ENCODE peak calls at places on chromosomes 7 and 10, in seven cellular contexts. One of them, this sample, is unnamed.

GRCh38 chr7:20007510-20007909 is 209.7 kb downstream of the MACC1 start:
- DNase-seq in lung: no peak
- DNase-seq in left lung: no peak
- DNase-seq in ascending aorta: no peak
- DNase-seq in cardiac muscle cell: no peak
- DNase-seq in ovary: no peak
- DNase-seq in A549: no peak
- DNase-seq in this sample: no peak

GRCh38 chr7:102425639-102426267 is 7.6 kb upstream of the ORAI2 start:
- DNase-seq in ascending aorta: no peak
- DNase-seq in cardiac muscle cell: no peak
- DNase-seq in left lung: peak
- DNase-seq in A549: no peak
- DNase-seq in lung: peak
- DNase-seq in ovary: no peak
- DNase-seq in this sample: no peak

GRCh38 chr7:116552616-116553015 is 27.8 kb downstream of the CAV1 start:
- DNase-seq in lung: no peak
- DNase-seq in cardiac muscle cell: no peak
- DNase-seq in left lung: no peak
- DNase-seq in ascending aorta: no peak
- DNase-seq in ovary: no peak
- DNase-seq in A549: no peak
- DNase-seq in this sample: peak

GRCh38 chr10:95661818-95662217 is 5.3 kb upstream of the ALDH18A1 start:
- DNase-seq in cardiac muscle cell: no peak
- DNase-seq in left lung: no peak
- DNase-seq in A549: no peak
- DNase-seq in ovary: no peak
- DNase-seq in lung: no peak
- DNase-seq in ascending aorta: no peak
- DNase-seq in this sample: no peak

GRCh38 chr7:120981888-120982615 is 6.5 kb upstream of the CPED1 start:
- DNase-seq in left lung: no peak
- DNase-seq in cardiac muscle cell: no peak
- DNase-seq in ovary: no peak
- DNase-seq in lung: no peak
- DNase-seq in A549: no peak
- DNase-seq in ascending aorta: no peak
- DNase-seq in this sample: peak

GRCh38 chr10:130959752-130960195 is 351.7 kb downstream of the TCERG1L start:
- DNase-seq in left lung: no peak
- DNase-seq in ascending aorta: no peak
- DNase-seq in lung: no peak
- DNase-seq in cardiac muscle cell: no peak
- DNase-seq in ovary: no peak
- DNase-seq in A549: no peak
- DNase-seq in this sample: no peak

GRCh38 chr10:104659809-104660208 is 18.7 kb downstream of the SORCS3 start:
- DNase-seq in ovary: no peak
- DNase-seq in cardiac muscle cell: no peak
- DNase-seq in left lung: no peak
- DNase-seq in lung: no peak
- DNase-seq in ascending aorta: no peak
- DNase-seq in A549: no peak
- DNase-seq in this sample: no peak

GRCh38 chr10:127462643-127463295 is 86.3 kb upstream of the NPS start:
- DNase-seq in lung: no peak
- DNase-seq in A549: no peak
- DNase-seq in left lung: no peak
- DNase-seq in ovary: no peak
- DNase-seq in cardiac muscle cell: no peak
- DNase-seq in ascending aorta: no peak
- DNase-seq in this sample: no peak

GRCh38 chr7:129163875-129164544 is 19.5 kb downstream of the TSPAN33 start:
- DNase-seq in A549: peak
- DNase-seq in lung: no peak
- DNase-seq in ascending aorta: no peak
- DNase-seq in left lung: no peak
- DNase-seq in cardiac muscle cell: peak
- DNase-seq in ovary: no peak
- DNase-seq in this sample: peak

GRCh38 chr7:288671-289101 is 1.3 kb upstream of the FOXL3 start:
- DNase-seq in cardiac muscle cell: no peak
- DNase-seq in ovary: no peak
- DNase-seq in ascending aorta: no peak
- DNase-seq in left lung: peak
- DNase-seq in A549: no peak
- DNase-seq in lung: no peak
- DNase-seq in this sample: no peak

GRCh38 chr7:141257597-141257996 is 183.7 kb downstream of the TMEM178B start:
- DNase-seq in left lung: no peak
- DNase-seq in lung: no peak
- DNase-seq in cardiac muscle cell: no peak
- DNase-seq in ovary: no peak
- DNase-seq in ascending aorta: no peak
- DNase-seq in A549: no peak
- DNase-seq in this sample: no peak

GRCh38 chr10:60666221-60666620 is 112.1 kb upstream of the CDK1 start:
- DNase-seq in cardiac muscle cell: no peak
- DNase-seq in ascending aorta: no peak
- DNase-seq in lung: peak
- DNase-seq in A549: no peak
- DNase-seq in left lung: no peak
- DNase-seq in ovary: no peak
- DNase-seq in this sample: peak

GRCh38 chr10:21495686-21496284 is 29.7 kb downstream of the SKIDA1 start:
- DNase-seq in lung: peak
- DNase-seq in left lung: peak
- DNase-seq in cardiac muscle cell: peak
- DNase-seq in ascending aorta: peak
- DNase-seq in ovary: peak
- DNase-seq in A549: peak
- DNase-seq in this sample: peak

GRCh38 chr10:103663802-103664201 is 170.3 kb downstream of the NEURL1 start:
- DNase-seq in lung: no peak
- DNase-seq in cardiac muscle cell: no peak
- DNase-seq in left lung: no peak
- DNase-seq in ovary: no peak
- DNase-seq in A549: no peak
- DNase-seq in ascending aorta: peak
- DNase-seq in this sample: no peak

GRCh38 chr7:44145969-44146897 is 5.1 kb upstream of the MYL7 start:
- DNase-seq in lung: peak
- DNase-seq in A549: peak
- DNase-seq in ascending aorta: peak
- DNase-seq in left lung: peak
- DNase-seq in ovary: peak
- DNase-seq in cardiac muscle cell: peak
- DNase-seq in this sample: peak

GRCh38 chr7:44143606-44144250 is 2.6 kb upstream of the MYL7 start:
- DNase-seq in ascending aorta: peak
- DNase-seq in cardiac muscle cell: no peak
- DNase-seq in left lung: no peak
- DNase-seq in lung: no peak
- DNase-seq in A549: no peak
- DNase-seq in ovary: peak
- DNase-seq in this sample: no peak

GRCh38 chr7:44145419-44145968 is 4.4 kb upstream of the MYL7 start:
- DNase-seq in left lung: no peak
- DNase-seq in cardiac muscle cell: no peak
- DNase-seq in ascending aorta: peak
- DNase-seq in A549: no peak
- DNase-seq in lung: no peak
- DNase-seq in ovary: peak
- DNase-seq in this sample: peak

GRCh38 chr7:44144426-44144967 is 3.4 kb upstream of the MYL7 start:
- DNase-seq in lung: no peak
- DNase-seq in ascending aorta: peak
- DNase-seq in left lung: no peak
- DNase-seq in cardiac muscle cell: no peak
- DNase-seq in ovary: peak
- DNase-seq in A549: no peak
- DNase-seq in this sample: no peak

GRCh38 chr7:44144968-44145418 is 3.9 kb upstream of the MYL7 start:
- DNase-seq in A549: no peak
- DNase-seq in ovary: peak
- DNase-seq in cardiac muscle cell: no peak
- DNase-seq in left lung: no peak
- DNase-seq in lung: no peak
- DNase-seq in ascending aorta: peak
- DNase-seq in this sample: no peak
- H3K4me3 ChIP-seq in A549: no peak
- H3K4me3 ChIP-seq in ovary: peak
- H3K4me3 ChIP-seq in cardiac muscle cell: no peak
- H3K4me3 ChIP-seq in left lung: no peak
- H3K4me3 ChIP-seq in lung: no peak
- H3K4me3 ChIP-seq in ascending aorta: peak
- H3K4me3 ChIP-seq in this sample: no peak

GRCh38 chr7:34090796-34091195 is 185.5 kb downstream of the BMPER start:
- DNase-seq in ovary: no peak
- DNase-seq in lung: no peak
- DNase-seq in ascending aorta: no peak
- DNase-seq in cardiac muscle cell: no peak
- DNase-seq in A549: no peak
- DNase-seq in left lung: no peak
- DNase-seq in this sample: no peak

GRCh38 chr7:34087892-34088891 is 182.9 kb downstream of the BMPER start:
- DNase-seq in lung: no peak
- DNase-seq in cardiac muscle cell: peak
- DNase-seq in ovary: no peak
- DNase-seq in left lung: no peak
- DNase-seq in A549: no peak
- DNase-seq in ascending aorta: no peak
- DNase-seq in this sample: peak

GRCh38 chr7:34093276-34093675 is 187.9 kb downstream of the BMPER start:
- DNase-seq in ovary: no peak
- DNase-seq in cardiac muscle cell: no peak
- DNase-seq in left lung: no peak
- DNase-seq in ascending aorta: no peak
- DNase-seq in A549: no peak
- DNase-seq in lung: no peak
- DNase-seq in this sample: no peak

GRCh38 chr7:34096135-34096775 is 190.9 kb downstream of the BMPER start:
- DNase-seq in lung: peak
- DNase-seq in A549: no peak
- DNase-seq in ovary: peak
- DNase-seq in left lung: no peak
- DNase-seq in cardiac muscle cell: no peak
- DNase-seq in ascending aorta: peak
- DNase-seq in this sample: peak

DNA sequence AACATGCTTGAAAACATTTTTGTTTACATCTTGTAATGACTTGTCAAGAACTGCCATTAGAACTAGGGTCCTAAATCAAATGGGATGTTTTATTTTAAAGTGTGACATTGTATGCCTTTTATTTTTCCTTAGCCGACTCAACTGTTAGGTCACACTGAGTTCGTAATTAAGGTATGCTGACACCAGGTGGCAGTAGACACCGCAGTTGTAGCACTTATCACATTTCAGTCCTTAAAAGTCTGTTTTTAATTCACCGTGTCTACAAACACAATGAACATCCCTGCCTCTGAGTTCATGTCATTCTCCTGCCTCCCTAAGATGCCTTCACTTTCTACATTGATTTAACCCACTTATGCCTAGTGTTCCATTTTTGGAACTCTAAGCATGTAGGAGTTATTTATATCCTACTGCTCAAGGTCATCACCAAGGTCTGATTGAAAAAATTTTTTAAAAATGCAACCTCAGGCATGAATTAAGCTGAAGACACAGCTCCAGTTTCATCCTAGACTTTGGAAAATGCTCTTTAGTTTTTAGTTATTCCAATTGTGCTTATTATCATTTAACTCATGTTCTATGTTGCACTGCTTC is 186.1 kb downstream of the BMPER start:
- DNase-seq in cardiac muscle cell: peak
- DNase-seq in lung: no peak
- DNase-seq in ascending aorta: no peak
- DNase-seq in A549: no peak
- DNase-seq in left lung: no peak
- DNase-seq in ovary: no peak
- DNase-seq in this sample: peak
- TF ChIP-seq CTCF in cardiac muscle cell: peak
- TF ChIP-seq CTCF in lung: no peak
- TF ChIP-seq CTCF in ascending aorta: peak
- TF ChIP-seq CTCF in A549: peak
- TF ChIP-seq CTCF in left lung: no peak
- TF ChIP-seq CTCF in ovary: no peak
- TF ChIP-seq CTCF in this sample: peak

GRCh38 chr7:55366461-55367138 is 1.5 kb downstream of the LANCL2 start:
- DNase-seq in left lung: no peak
- DNase-seq in lung: no peak
- DNase-seq in ovary: no peak
- DNase-seq in A549: no peak
- DNase-seq in ascending aorta: no peak
- DNase-seq in cardiac muscle cell: peak
- DNase-seq in this sample: no peak

GRCh38 chr7:55365103-55365679 is at the start of gene LANCL2:
- DNase-seq in ascending aorta: no peak
- DNase-seq in cardiac muscle cell: peak
- DNase-seq in lung: peak
- DNase-seq in A549: peak
- DNase-seq in left lung: no peak
- DNase-seq in ovary: no peak
- DNase-seq in this sample: peak

GRCh38 chr7:55363386-55364170 is 1.6 kb upstream of the LANCL2 start:
- DNase-seq in left lung: peak
- DNase-seq in ovary: no peak
- DNase-seq in ascending aorta: no peak
- DNase-seq in cardiac muscle cell: no peak
- DNase-seq in A549: no peak
- DNase-seq in lung: no peak
- DNase-seq in this sample: no peak

GRCh38 chr7:55367283-55367840 is 2.2 kb downstream of the LANCL2 start:
- DNase-seq in ovary: no peak
- DNase-seq in cardiac muscle cell: no peak
- DNase-seq in lung: no peak
- DNase-seq in left lung: peak
- DNase-seq in ascending aorta: no peak
- DNase-seq in A549: no peak
- DNase-seq in this sample: no peak

GRCh38 chr7:55365680-55366460 is 733 bp downstream of the LANCL2 start:
- DNase-seq in ovary: peak
- DNase-seq in A549: peak
- DNase-seq in ascending aorta: peak
- DNase-seq in lung: peak
- DNase-seq in cardiac muscle cell: peak
- DNase-seq in left lung: peak
- DNase-seq in this sample: peak
- H3K4me3 ChIP-seq in ovary: peak
- H3K4me3 ChIP-seq in A549: peak
- H3K4me3 ChIP-seq in ascending aorta: peak
- H3K4me3 ChIP-seq in lung: peak
- H3K4me3 ChIP-seq in cardiac muscle cell: peak
- H3K4me3 ChIP-seq in left lung: peak
- H3K4me3 ChIP-seq in this sample: peak

DNA sequence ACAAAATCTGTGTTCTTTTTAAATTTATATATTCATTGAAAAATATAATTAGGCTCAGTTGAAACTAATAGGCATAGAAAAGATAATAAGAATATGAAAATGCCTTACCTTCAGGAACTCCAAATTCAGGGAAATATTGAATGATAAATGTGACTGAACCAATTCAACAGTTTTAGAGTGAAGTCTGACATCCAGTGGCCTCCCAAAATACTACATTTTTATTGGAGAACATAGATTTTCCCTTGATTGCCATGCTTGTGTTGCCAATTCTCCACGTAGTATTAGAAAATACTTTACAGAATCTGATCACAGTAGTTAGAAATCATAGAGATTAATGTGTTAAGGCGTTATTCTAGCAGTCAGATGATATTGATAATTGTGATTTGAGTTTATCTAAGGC is 1246.7 kb downstream of the GATA3 start:
- DNase-seq in lung: no peak
- DNase-seq in cardiac muscle cell: no peak
- DNase-seq in ascending aorta: no peak
- DNase-seq in left lung: no peak
- DNase-seq in ovary: no peak
- DNase-seq in A549: no peak
- DNase-seq in this sample: peak
- TF ChIP-seq CTCF in lung: no peak
- TF ChIP-seq CTCF in cardiac muscle cell: no peak
- TF ChIP-seq CTCF in ascending aorta: no peak
- TF ChIP-seq CTCF in left lung: no peak
- TF ChIP-seq CTCF in ovary: no peak
- TF ChIP-seq CTCF in A549: peak
- TF ChIP-seq CTCF in this sample: peak

This sample was measured in bronchial epithelial cell.